ENCODE peak calls at places on chromosomes 5 and 9, in five cellular contexts. R, Y, E, T and Q are unnamed samples.

GRCh38 chr5:98904786-98905185 is 24.0 kb downstream of the CHD1 start:
- DNase-seq in Y (no peak), R (no peak), E (no peak), T (peak; percentile 41), Q (no peak)

GRCh38 chr9:136081113-136081825 is 13.8 kb downstream of the NACC2 start:
- DNase-seq in E (no peak), Y (no peak), T (no peak), R (no peak), Q (no peak)

GRCh38 chr9:114025196-114025753 is 52.8 kb downstream of the AMBP start:
- DNase-seq in R (no peak), T (no peak), E (no peak), Y (no peak), Q (no peak)

GRCh38 chr5:14118551-14119320 is 24.4 kb upstream of the TRIO start:
- DNase-seq in R (no peak), Y (no peak), T (peak; percentile 56), E (peak; percentile 61), Q (no peak)

GRCh38 chr5:12586406-12586805 is 682.2 kb upstream of the CTNND2 start:
- DNase-seq in T (no peak), E (no peak), R (no peak), Y (no peak), Q (no peak)

GRCh38 chr5:110045153-110045552 is 355.4 kb downstream of the MAN2A1 start:
- DNase-seq in T (peak; percentile 34), Y (no peak), E (no peak), R (no peak), Q (peak; percentile 5)

GRCh38 chr5:108528655-108529054 is 146.8 kb upstream of the FBXL17 start:
- DNase-seq in T (no peak), R (no peak), E (no peak), Y (no peak), Q (no peak)

GRCh38 chr5:107808671-107809137 is 138.0 kb upstream of the EFNA5 start:
- DNase-seq in Y (no peak), E (no peak), T (no peak), R (no peak), Q (no peak)

GRCh38 chr5:36060516-36060885 is 6.2 kb downstream of the UGT3A2 start:
- DNase-seq in Y (no peak), E (no peak), T (peak; percentile 68), R (no peak), Q (peak; percentile 73)

GRCh38 chr5:109689740-109690455 is at the start of gene MAN2A1:
- DNase-seq in R (peak; percentile 75), E (peak; percentile 78), Y (no peak), T (peak; percentile 59), Q (peak; percentile 84)

GRCh38 chr5:84693256-84693655 is 308.6 kb upstream of the EDIL3 start:
- DNase-seq in R (no peak), E (no peak), T (peak; percentile 20), Y (no peak), Q (no peak)

GRCh38 chr9:16401720-16402119 is 468.8 kb downstream of the BNC2 start:
- DNase-seq in Y (no peak), R (no peak), E (no peak), T (no peak), Q (no peak)

GRCh38 chr5:153781325-153781724 is 257.4 kb downstream of the FAM114A2 start:
- DNase-seq in R (no peak), T (no peak), Y (no peak), E (no peak), Q (no peak)

GRCh38 chr5:96614110-96614691 is 48.0 kb upstream of the CAST start:
- DNase-seq in T (peak; percentile 88), E (no peak), R (peak; percentile 34), Y (peak; percentile 82), Q (peak; percentile 75)

GRCh38 chr5:5929231-5929630 is 449.1 kb downstream of the MED10 start:
- DNase-seq in Y (no peak), E (no peak), R (no peak), T (no peak), Q (no peak)

GRCh38 chr5:113489299-113489698 is 1.0 kb upstream of the MCC start:
- DNase-seq in T (peak; percentile 79), E (no peak), R (no peak), Y (peak; percentile 98), Q (peak; percentile 48)

GRCh38 chr9:90611568-90611967 is 31.1 kb downstream of the DIRAS2 start:
- DNase-seq in R (no peak), Y (no peak), T (no peak), E (no peak), Q (no peak)

GRCh38 chr9:3527653-3527960 is 1.8 kb upstream of the RFX3 start:
- DNase-seq in T (no peak), Y (no peak), R (no peak), E (no peak), Q (peak; percentile 100)

GRCh38 chr9:110065527-110065926 is 142.4 kb downstream of the C9orf152 start:
- DNase-seq in E (no peak), Y (no peak), R (no peak), T (peak; percentile 43), Q (peak; percentile 81)

GRCh38 chr5:139650689-139651501 is 2.7 kb downstream of the CXXC5 start:
- DNase-seq in R (no peak), T (no peak), Y (no peak), E (peak; percentile 65), Q (peak; percentile 68)

GRCh38 chr9:128375865-128376264 is 4.7 kb downstream of the URM1 start:
- DNase-seq in Y (no peak), E (no peak), T (no peak), R (no peak), Q (no peak)

GRCh38 chr5:131379723-131380122 is 115.9 kb downstream of the CDC42SE2 start:
- DNase-seq in E (no peak), R (peak; percentile 61), T (no peak), Y (no peak), Q (peak; percentile 86)

GRCh38 chr9:94804316-94804715 is 77.8 kb downstream of the AOPEP start:
- DNase-seq in E (no peak), R (no peak), Y (no peak), T (no peak), Q (no peak)

GRCh38 chr5:6573651-6574101 is 59.2 kb downstream of the NSUN2 start:
- DNase-seq in Y (no peak), T (no peak), R (no peak), E (no peak), Q (no peak)

GRCh38 chr5:64594601-64595518 is 89.0 kb downstream of the RGS7BP start:
- DNase-seq in E (no peak), T (peak; percentile 46), Y (no peak), R (no peak), Q (peak; percentile 14)

GRCh38 chr5:176910161-176910560 is 11.0 kb upstream of the HK3 start:
- DNase-seq in R (no peak), Y (no peak), E (no peak), T (no peak), Q (no peak)

GRCh38 chr9:124574534-124574933 is 67.3 kb upstream of the NR5A1 start:
- DNase-seq in R (no peak), E (no peak), Y (no peak), T (no peak), Q (no peak)

GRCh38 chr5:138464018-138464387 is 1.3 kb upstream of the EGR1 start:
- DNase-seq in E (peak; percentile 97), Y (no peak), T (peak; percentile 94), R (peak; percentile 92), Q (peak; percentile 97)